ENCODE peak calls at places on chromosome 22, in six cellular contexts. One of them, this sample, is unnamed.

GRCh38 chr22:42282943-42283287 is 12.5 kb upstream of the TCF20 start:
- DNase-seq in A549: no peak
- DNase-seq in thyroid gland: no peak
- DNase-seq in right lobe of liver: no peak
- DNase-seq in tibial nerve: no peak
- DNase-seq in heart left ventricle: no peak
- DNase-seq in this sample: no peak

GRCh38 chr22:17922925-17923898 is 101.1 kb downstream of the MICAL3 start:
- DNase-seq in A549: no peak
- DNase-seq in thyroid gland: peak
- DNase-seq in right lobe of liver: peak
- DNase-seq in tibial nerve: no peak
- DNase-seq in heart left ventricle: no peak
- DNase-seq in this sample: no peak

GRCh38 chr22:42078469-42079318 is 806 bp upstream of the SMDT1 start:
- DNase-seq in A549: no peak
- DNase-seq in thyroid gland: peak
- DNase-seq in right lobe of liver: peak
- DNase-seq in tibial nerve: peak
- DNase-seq in heart left ventricle: no peak
- DNase-seq in this sample: no peak

GRCh38 chr22:41350087-41350486 is 31.7 kb upstream of the TEF start:
- DNase-seq in A549: no peak
- DNase-seq in thyroid gland: no peak
- DNase-seq in right lobe of liver: no peak
- DNase-seq in tibial nerve: no peak
- DNase-seq in heart left ventricle: no peak
- DNase-seq in this sample: no peak

GRCh38 chr22:46111645-46112306 is 38.5 kb upstream of the PPARA start:
- DNase-seq in A549: no peak
- DNase-seq in thyroid gland: no peak
- DNase-seq in right lobe of liver: no peak
- DNase-seq in tibial nerve: no peak
- DNase-seq in heart left ventricle: no peak
- DNase-seq in this sample: peak

GRCh38 chr22:30887418-30887817 is 81.2 kb downstream of the MORC2 start:
- DNase-seq in A549: no peak
- DNase-seq in thyroid gland: no peak
- DNase-seq in right lobe of liver: no peak
- DNase-seq in tibial nerve: no peak
- DNase-seq in heart left ventricle: no peak
- DNase-seq in this sample: no peak

GRCh38 chr22:24338701-24339451 is 68.2 kb downstream of the SPECC1L start:
- DNase-seq in A549: no peak
- DNase-seq in thyroid gland: peak
- DNase-seq in right lobe of liver: no peak
- DNase-seq in tibial nerve: no peak
- DNase-seq in heart left ventricle: peak
- DNase-seq in this sample: no peak

GRCh38 chr22:39520874-39521857 is 804 bp downstream of the ATF4 start:
- DNase-seq in A549: peak
- DNase-seq in thyroid gland: peak
- DNase-seq in right lobe of liver: peak
- DNase-seq in tibial nerve: peak
- DNase-seq in heart left ventricle: peak
- DNase-seq in this sample: peak

GRCh38 chr22:46563381-46564083 is 26.1 kb upstream of the CELSR1 start:
- DNase-seq in A549: peak
- DNase-seq in thyroid gland: peak
- DNase-seq in right lobe of liver: peak
- DNase-seq in tibial nerve: peak
- DNase-seq in heart left ventricle: peak
- DNase-seq in this sample: peak

GRCh38 chr22:50313600-50313999 is 6.2 kb upstream of the PLXNB2 start:
- DNase-seq in A549: no peak
- DNase-seq in thyroid gland: no peak
- DNase-seq in right lobe of liver: no peak
- DNase-seq in tibial nerve: no peak
- DNase-seq in heart left ventricle: no peak
- DNase-seq in this sample: no peak

GRCh38 chr22:47107431-47107830 is 345.0 kb downstream of the TBC1D22A start:
- DNase-seq in A549: no peak
- DNase-seq in thyroid gland: no peak
- DNase-seq in right lobe of liver: no peak
- DNase-seq in tibial nerve: no peak
- DNase-seq in heart left ventricle: no peak
- DNase-seq in this sample: no peak

GRCh38 chr22:37334859-37335818 is 52.8 kb downstream of the CYTH4 start:
- DNase-seq in A549: peak
- DNase-seq in thyroid gland: no peak
- DNase-seq in right lobe of liver: no peak
- DNase-seq in tibial nerve: no peak
- DNase-seq in heart left ventricle: no peak
- DNase-seq in this sample: peak

GRCh38 chr22:38858492-38858891 is 13.5 kb downstream of the CBX6 start:
- DNase-seq in A549: no peak
- DNase-seq in thyroid gland: no peak
- DNase-seq in right lobe of liver: no peak
- DNase-seq in tibial nerve: no peak
- DNase-seq in heart left ventricle: no peak
- DNase-seq in this sample: no peak

GRCh38 chr22:45534339-45535192 is 31.9 kb downstream of the FBLN1 start:
- DNase-seq in A549: no peak
- DNase-seq in thyroid gland: no peak
- DNase-seq in right lobe of liver: no peak
- DNase-seq in tibial nerve: no peak
- DNase-seq in heart left ventricle: no peak
- DNase-seq in this sample: no peak

GRCh38 chr22:40542821-40543540 is 93.5 kb downstream of the MRTFA start:
- DNase-seq in A549: no peak
- DNase-seq in thyroid gland: no peak
- DNase-seq in right lobe of liver: no peak
- DNase-seq in tibial nerve: no peak
- DNase-seq in heart left ventricle: no peak
- DNase-seq in this sample: no peak

GRCh38 chr22:36306227-36306626 is 53.3 kb downstream of the APOL1 start:
- DNase-seq in A549: no peak
- DNase-seq in thyroid gland: no peak
- DNase-seq in right lobe of liver: no peak
- DNase-seq in tibial nerve: no peak
- DNase-seq in heart left ventricle: no peak
- DNase-seq in this sample: no peak

GRCh38 chr22:36305813-36306212 is 52.9 kb downstream of the APOL1 start:
- DNase-seq in A549: no peak
- DNase-seq in thyroid gland: no peak
- DNase-seq in right lobe of liver: no peak
- DNase-seq in tibial nerve: no peak
- DNase-seq in heart left ventricle: no peak
- DNase-seq in this sample: no peak

GRCh38 chr22:36304429-36304828 is 51.5 kb downstream of the APOL1 start:
- DNase-seq in A549: no peak
- DNase-seq in thyroid gland: no peak
- DNase-seq in right lobe of liver: no peak
- DNase-seq in tibial nerve: no peak
- DNase-seq in heart left ventricle: no peak
- DNase-seq in this sample: no peak

GRCh38 chr22:36311386-36312085 is 58.6 kb downstream of the APOL1 start:
- DNase-seq in A549: no peak
- DNase-seq in thyroid gland: no peak
- DNase-seq in right lobe of liver: peak
- DNase-seq in tibial nerve: no peak
- DNase-seq in heart left ventricle: no peak
- DNase-seq in this sample: no peak

DNA sequence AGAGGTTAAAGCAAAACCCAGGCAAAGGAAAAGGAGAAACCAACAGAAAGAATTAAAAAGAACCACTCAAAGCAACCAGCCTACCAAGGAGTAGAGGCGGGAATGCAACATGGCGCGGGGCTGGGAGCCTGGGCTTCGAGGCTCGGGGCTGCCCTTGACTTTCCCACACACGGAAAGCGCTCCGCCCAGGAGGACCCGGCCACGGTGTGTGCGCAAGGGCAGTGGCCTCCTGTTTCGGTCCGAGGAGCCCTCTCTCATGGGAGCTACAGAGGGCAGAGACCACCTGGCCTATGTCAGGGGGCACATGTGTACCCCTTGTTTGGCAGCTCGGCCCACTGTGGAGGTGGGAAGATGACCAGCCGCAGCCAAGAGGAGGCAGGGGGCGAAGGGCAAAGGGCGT is 55.9 kb downstream of the APOL1 start:
- DNase-seq in A549: no peak
- DNase-seq in thyroid gland: no peak
- DNase-seq in right lobe of liver: peak
- DNase-seq in tibial nerve: no peak
- DNase-seq in heart left ventricle: no peak
- DNase-seq in this sample: no peak
- TF ChIP-seq POLR2A in A549: no peak
- TF ChIP-seq POLR2A in thyroid gland: no peak
- TF ChIP-seq POLR2A in right lobe of liver: no peak
- TF ChIP-seq POLR2A in tibial nerve: no peak
- TF ChIP-seq POLR2A in heart left ventricle: no peak
- TF ChIP-seq POLR2A in this sample: no peak

GRCh38 chr22:20267441-20268288 is 453 bp downstream of the RTN4R start:
- DNase-seq in A549: no peak
- DNase-seq in thyroid gland: peak
- DNase-seq in right lobe of liver: peak
- DNase-seq in tibial nerve: no peak
- DNase-seq in heart left ventricle: no peak
- DNase-seq in this sample: peak
- H3K4me3 ChIP-seq in A549: peak
- H3K4me3 ChIP-seq in thyroid gland: peak
- H3K4me3 ChIP-seq in right lobe of liver: peak
- H3K4me3 ChIP-seq in tibial nerve: peak
- H3K4me3 ChIP-seq in heart left ventricle: peak
- H3K4me3 ChIP-seq in this sample: peak

GRCh38 chr22:28799834-28800307 is 498 bp downstream of the XBP1 start:
- DNase-seq in A549: no peak
- DNase-seq in thyroid gland: peak
- DNase-seq in right lobe of liver: peak
- DNase-seq in tibial nerve: peak
- DNase-seq in heart left ventricle: peak
- DNase-seq in this sample: peak

GRCh38 chr22:28799125-28799833 is 1.1 kb downstream of the XBP1 start:
- DNase-seq in A549: peak
- DNase-seq in thyroid gland: peak
- DNase-seq in right lobe of liver: no peak
- DNase-seq in tibial nerve: peak
- DNase-seq in heart left ventricle: peak
- DNase-seq in this sample: peak

GRCh38 chr22:28800308-28801041 is at the start of gene XBP1:
- DNase-seq in A549: peak
- DNase-seq in thyroid gland: peak
- DNase-seq in right lobe of liver: peak
- DNase-seq in tibial nerve: peak
- DNase-seq in heart left ventricle: peak
- DNase-seq in this sample: peak

GRCh38 chr22:28802595-28803087 is 2.3 kb upstream of the XBP1 start:
- DNase-seq in A549: no peak
- DNase-seq in thyroid gland: no peak
- DNase-seq in right lobe of liver: no peak
- DNase-seq in tibial nerve: no peak
- DNase-seq in heart left ventricle: no peak
- DNase-seq in this sample: peak

DNA sequence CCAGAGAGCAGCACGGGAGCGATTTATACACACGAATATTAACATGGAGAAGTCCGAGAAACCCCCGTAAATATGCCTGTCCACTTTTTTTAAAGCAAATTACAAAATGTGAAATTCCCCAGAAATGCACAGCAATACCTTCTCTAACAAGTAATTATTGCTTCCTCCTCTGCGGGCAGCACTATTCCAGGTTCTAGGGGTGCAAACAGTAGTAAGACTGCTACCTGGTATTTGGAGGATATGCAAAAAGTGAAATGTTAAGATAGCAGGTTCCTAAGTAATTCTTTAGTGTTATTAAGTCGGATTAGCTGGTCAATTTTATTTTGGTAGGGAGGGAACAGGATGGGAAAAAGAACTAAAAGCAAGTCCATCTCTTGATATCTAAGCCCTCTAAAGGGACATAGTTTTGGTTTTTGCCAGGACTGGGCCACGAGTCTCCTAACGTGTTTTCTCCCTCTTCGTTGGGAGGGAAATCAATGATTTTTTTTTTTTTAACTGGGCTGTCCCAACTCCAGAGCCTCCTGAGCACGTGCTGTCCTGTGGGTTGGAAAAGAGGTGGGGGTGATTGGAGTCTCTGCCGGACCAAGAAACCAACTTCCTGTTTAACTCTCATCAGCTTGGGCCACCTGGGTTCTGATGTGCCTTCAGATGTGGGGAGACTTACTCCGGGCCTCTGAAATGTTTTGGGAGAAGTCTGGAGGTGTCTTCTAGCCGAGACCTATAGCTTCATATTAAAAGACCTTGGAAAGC is 1.7 kb upstream of the XBP1 start:
- DNase-seq in A549: no peak
- DNase-seq in thyroid gland: peak
- DNase-seq in right lobe of liver: peak
- DNase-seq in tibial nerve: peak
- DNase-seq in heart left ventricle: no peak
- DNase-seq in this sample: peak
- TF ChIP-seq POLR2A in A549: no peak
- TF ChIP-seq POLR2A in thyroid gland: no peak
- TF ChIP-seq POLR2A in right lobe of liver: peak
- TF ChIP-seq POLR2A in tibial nerve: no peak
- TF ChIP-seq POLR2A in heart left ventricle: no peak
- TF ChIP-seq POLR2A in this sample: peak

GRCh38 chr22:22519591-22519990 is 479 bp downstream of the ZNF280A start:
- DNase-seq in A549: peak
- DNase-seq in thyroid gland: no peak
- DNase-seq in right lobe of liver: no peak
- DNase-seq in tibial nerve: no peak
- DNase-seq in heart left ventricle: no peak
- DNase-seq in this sample: no peak
- H3K4me3 ChIP-seq in A549: peak
- H3K4me3 ChIP-seq in thyroid gland: no peak
- H3K4me3 ChIP-seq in right lobe of liver: no peak
- H3K4me3 ChIP-seq in tibial nerve: peak
- H3K4me3 ChIP-seq in heart left ventricle: no peak
- H3K4me3 ChIP-seq in this sample: no peak

DNA sequence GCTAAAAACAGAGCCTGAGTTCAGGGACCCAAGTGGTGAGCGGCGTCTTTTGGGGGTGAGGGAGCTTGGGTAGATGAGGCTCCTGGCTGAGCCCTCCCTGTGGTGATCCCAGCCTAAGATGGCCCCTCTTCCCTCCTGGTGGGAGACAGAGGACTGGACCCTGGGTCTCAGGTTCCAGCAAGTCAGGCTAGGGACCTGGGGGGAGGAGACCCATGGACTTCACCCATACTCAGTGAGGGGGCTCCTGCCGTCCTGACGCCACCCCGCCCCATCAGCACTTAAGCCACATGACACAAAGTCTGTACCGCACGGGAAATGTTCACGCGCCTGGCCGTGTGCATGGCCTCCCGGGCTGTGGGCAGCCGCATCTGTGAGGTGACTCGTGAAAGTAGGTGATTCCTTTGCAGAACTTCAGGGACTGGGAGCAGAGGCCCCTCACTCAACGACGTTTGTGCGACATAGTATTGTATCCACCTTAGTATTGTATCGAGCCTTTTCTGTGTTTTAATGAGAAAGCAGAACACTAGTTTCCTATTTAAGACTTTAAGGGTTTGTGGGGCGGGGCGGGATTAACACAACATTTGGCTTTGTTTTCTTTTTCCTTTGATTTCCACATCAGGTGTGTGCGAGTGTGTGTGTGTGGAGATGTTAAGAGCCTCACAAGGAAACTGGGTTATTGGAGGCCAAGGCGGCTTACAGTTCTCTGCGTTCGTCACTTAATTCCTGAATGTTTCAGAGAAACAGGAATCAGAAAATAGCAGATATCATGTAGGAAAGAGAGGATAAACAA is 18.4 kb upstream of the TMEM191C start:
- DNase-seq in A549: no peak
- DNase-seq in thyroid gland: peak
- DNase-seq in right lobe of liver: no peak
- DNase-seq in tibial nerve: no peak
- DNase-seq in heart left ventricle: no peak
- DNase-seq in this sample: no peak
- TF ChIP-seq POLR2A in A549: no peak
- TF ChIP-seq POLR2A in thyroid gland: no peak
- TF ChIP-seq POLR2A in right lobe of liver: no peak
- TF ChIP-seq POLR2A in tibial nerve: no peak
- TF ChIP-seq POLR2A in heart left ventricle: no peak
- TF ChIP-seq POLR2A in this sample: no peak